ENCODE peak calls at places on chromosomes 6 and 20, in seven cellular contexts. G is ACHN; W is NCI-H2171 treated with DMSO at 0.1 percent for 48 hours; I is NCI-H748 treated with DMSO at 0.1 percent for 48 hours; S is Kasumi-1; N is activated CD4-positive, alpha-beta T cell treated with anti-CD3 and anti-CD28 coated beads, Interleukin-2, amount 50 U/mL, for 24 hours; F is AG04450. L is an unnamed sample.

GRCh38 chr20:64056639-64056888 is 6.4 kb upstream of the TCEA2 start:
- DNase-seq in F (no peak), G (no peak), N (no peak), W (no peak), S (no peak), I (no peak), L (no peak)

GRCh38 chr6:118565317-118565960 is 17.3 kb downstream of the PLN start:
- DNase-seq in G (peak; percentile 56), N (no peak), I (no peak), S (peak; percentile 48), W (peak; percentile 66), F (no peak), L (no peak)

GRCh38 chr6:112155900-112156299 is 68.5 kb downstream of the FAM229B start:
- DNase-seq in W (no peak), G (no peak), S (no peak), N (no peak), I (no peak), F (no peak), L (no peak)

GRCh38 chr6:134826889-134827737 is 122.8 kb downstream of the ALDH8A1 start:
- DNase-seq in W (no peak), G (no peak), N (no peak), F (peak; percentile 50), I (no peak), S (no peak), L (no peak)

GRCh38 chr6:39153766-39154397 is 38.9 kb upstream of the SAYSD1 start:
- DNase-seq in F (no peak), S (no peak), W (no peak), I (no peak), G (no peak), N (no peak), L (no peak)

GRCh38 chr20:4082406-4083102 is 67.2 kb upstream of the RNF24 start:
- DNase-seq in I (no peak), S (peak; percentile 95), W (no peak), F (no peak), G (no peak), N (peak; percentile 18), L (no peak)

GRCh38 chr20:50842821-50843220 is 48.0 kb downstream of the BCAS4 start:
- DNase-seq in W (no peak), N (no peak), I (no peak), F (no peak), S (no peak), G (no peak), L (no peak)

GRCh38 chr6:73802366-73802765 is 106.4 kb downstream of the CD109 start:
- DNase-seq in G (no peak), N (no peak), I (no peak), W (no peak), F (no peak), S (no peak), L (no peak)

GRCh38 chr20:35088231-35088794 is 4.3 kb downstream of the TRPC4AP start:
- DNase-seq in F (no peak), G (no peak), S (no peak), N (no peak), W (no peak), I (no peak), L (no peak)